ENCODE peak calls at places on chromosomes 6 and 20, in ten cellular contexts. M is colonic mucosa, H is heart left ventricle, E is neural progenitor cell, A is endothelial cell of umbilical vein, J is IMR-90, W is thoracic aorta, I is suprapubic skin, C is sigmoid colon, V is ovary. L is an unnamed sample. For H3K27me3, the result is how much of the 10 kb centered on the place peaks cover.

GRCh38 chr20:48897298-48898044 is 24.0 kb upstream of the ARFGEF2 start:
- DNase-seq in E (no peak), A (peak), V (no peak), J (peak), H (no peak), C (no peak), I (no peak), W (no peak), M (no peak), L (no peak)

GRCh38 chr6:11793277-11793676 is 14.7 kb upstream of the ADTRP start:
- DNase-seq in W (no peak), I (no peak), V (no peak), C (no peak), M (no peak), J (no peak), E (no peak), A (no peak), H (no peak), L (no peak)

GRCh38 chr6:96766769-96767168 is 70.5 kb downstream of the GPR63 start:
- DNase-seq in A (no peak), W (no peak), E (no peak), I (no peak), M (no peak), H (no peak), C (no peak), J (no peak), V (no peak), L (no peak)

GRCh38 chr6:38326837-38327236 is 312.9 kb downstream of the BTBD9 start:
- DNase-seq in M (no peak), I (no peak), J (no peak), A (no peak), C (no peak), W (no peak), V (no peak), E (no peak), H (no peak), L (no peak)

GRCh38 chr6:125341460-125341859 is 39.7 kb upstream of the HDDC2 start:
- DNase-seq in W (no peak), E (no peak), J (no peak), M (no peak), H (no peak), V (no peak), A (no peak), I (no peak), C (no peak), L (no peak)

GRCh38 chr6:52548353-52548713 is 28.5 kb downstream of the TRAM2 start:
- DNase-seq in I (no peak), C (no peak), E (no peak), A (no peak), M (no peak), H (no peak), V (no peak), J (no peak), W (no peak), L (no peak)

GRCh38 chr6:110858016-110858415 is 16.6 kb upstream of the AMD1 start:
- DNase-seq in I (no peak), C (no peak), V (no peak), W (no peak), A (no peak), E (no peak), J (no peak), H (no peak), M (no peak), L (no peak)

GRCh38 chr20:46901638-46902037 is 7.0 kb downstream of the EYA2 start:
- DNase-seq in J (no peak), A (no peak), C (no peak), V (no peak), H (no peak), W (no peak), I (no peak), M (no peak), E (no peak), L (no peak)

GRCh38 chr20:58683132-58683531 is 9.5 kb upstream of the NPEPL1 start:
- DNase-seq in W (no peak), M (no peak), E (no peak), H (no peak), I (no peak), A (no peak), V (no peak), C (no peak), J (no peak), L (no peak)

GRCh38 chr6:64040118-64040517 is 404.5 kb downstream of the PHF3 start:
- DNase-seq in J (peak), H (no peak), M (no peak), I (no peak), A (no peak), C (no peak), W (no peak), V (no peak), E (no peak), L (no peak)

GRCh38 chr6:145227593-145227992 is 507.7 kb downstream of the EPM2A start:
- DNase-seq in I (no peak), V (no peak), M (no peak), H (no peak), A (no peak), J (no peak), W (no peak), C (no peak), E (no peak), L (no peak)

GRCh38 chr6:156794963-156795362 is 17.8 kb downstream of the ARID1B start:
- DNase-seq in I (no peak), V (no peak), A (no peak), C (no peak), W (no peak), J (no peak), M (no peak), E (no peak), H (no peak), L (no peak)

GRCh38 chr6:45378324-45378926 is 691 bp upstream of the SUPT3H start:
- DNase-seq in C (no peak), I (no peak), W (no peak), H (peak), A (no peak), E (peak), V (no peak), M (no peak), J (no peak), L (peak)

GRCh38 chr6:37168809-37169457 is 1.0 kb upstream of the PIM1 start:
- DNase-seq in W (peak), V (no peak), E (no peak), C (no peak), I (no peak), J (no peak), A (no peak), M (no peak), H (peak), L (no peak)

GRCh38 chr20:59733326-59733725 is 129.0 kb downstream of the PHACTR3 start:
- DNase-seq in E (no peak), J (no peak), W (no peak), A (no peak), I (no peak), C (no peak), H (no peak), M (no peak), V (no peak), L (no peak)

GRCh38 chr6:68778356-68779020 is 143.4 kb downstream of the ADGRB3 start:
- DNase-seq in V (no peak), M (no peak), E (peak), C (no peak), W (no peak), A (no peak), I (no peak), J (peak), H (peak), L (no peak)

GRCh38 chr20:37359331-37359730 is 13.4 kb downstream of the SRC start:
- DNase-seq in C (peak), I (no peak), E (no peak), W (no peak), V (no peak), H (no peak), M (no peak), J (no peak), A (no peak), L (no peak)

GRCh38 chr20:2089447-2089846 is 12.2 kb upstream of the STK35 start:
- DNase-seq in A (no peak), H (no peak), I (no peak), V (no peak), C (no peak), J (no peak), W (no peak), E (no peak), M (no peak), L (no peak)
- H3K27me3 ChIP-seq in A (under half), H (under half), I (under half), V (under half), C (under half), J (under half), W (under half), E (under half), M (under half), L (under half)

GRCh38 chr6:26484161-26484560 is 15.9 kb upstream of the BTN1A1 start:
- DNase-seq in I (no peak), J (no peak), V (no peak), W (no peak), H (no peak), E (no peak), M (no peak), A (no peak), C (no peak), L (no peak)
- H3K27ac ChIP-seq in I (no peak), J (no peak), V (no peak), W (no peak), H (no peak), E (no peak), M (no peak), A (no peak), C (no peak), L (no peak)

GRCh38 chr20:34271961-34272360 is 30.7 kb downstream of the ASIP start:
- DNase-seq in H (no peak), W (no peak), A (no peak), M (no peak), I (no peak), E (no peak), C (no peak), V (no peak), J (peak), L (no peak)

GRCh38 chr20:34274694-34275093 is 28.5 kb downstream of the AHCY start:
- DNase-seq in H (no peak), C (no peak), V (peak), E (no peak), M (no peak), W (no peak), I (no peak), J (no peak), A (no peak), L (no peak)

GRCh38 chr20:34268145-34268544 is 26.9 kb downstream of the ASIP start:
- DNase-seq in W (no peak), V (no peak), M (no peak), A (no peak), C (peak), I (no peak), E (no peak), H (no peak), J (no peak), L (no peak)

GRCh38 chr20:34268851-34269668 is 27.8 kb downstream of the ASIP start:
- DNase-seq in C (no peak), J (no peak), I (peak), W (no peak), E (peak), A (peak), H (peak), V (peak), M (peak), L (peak)

GRCh38 chr20:34269996-34270627 is 28.9 kb downstream of the ASIP start:
- DNase-seq in V (peak), H (no peak), J (no peak), A (peak), W (no peak), M (no peak), C (no peak), I (no peak), E (no peak), L (no peak)
- TF ChIP-seq CTCF in V (no peak), H (no peak), J (no peak), A (no peak), W (no peak), M (no peak), C (no peak), I (no peak), E (no peak), L (no peak)

DNA sequence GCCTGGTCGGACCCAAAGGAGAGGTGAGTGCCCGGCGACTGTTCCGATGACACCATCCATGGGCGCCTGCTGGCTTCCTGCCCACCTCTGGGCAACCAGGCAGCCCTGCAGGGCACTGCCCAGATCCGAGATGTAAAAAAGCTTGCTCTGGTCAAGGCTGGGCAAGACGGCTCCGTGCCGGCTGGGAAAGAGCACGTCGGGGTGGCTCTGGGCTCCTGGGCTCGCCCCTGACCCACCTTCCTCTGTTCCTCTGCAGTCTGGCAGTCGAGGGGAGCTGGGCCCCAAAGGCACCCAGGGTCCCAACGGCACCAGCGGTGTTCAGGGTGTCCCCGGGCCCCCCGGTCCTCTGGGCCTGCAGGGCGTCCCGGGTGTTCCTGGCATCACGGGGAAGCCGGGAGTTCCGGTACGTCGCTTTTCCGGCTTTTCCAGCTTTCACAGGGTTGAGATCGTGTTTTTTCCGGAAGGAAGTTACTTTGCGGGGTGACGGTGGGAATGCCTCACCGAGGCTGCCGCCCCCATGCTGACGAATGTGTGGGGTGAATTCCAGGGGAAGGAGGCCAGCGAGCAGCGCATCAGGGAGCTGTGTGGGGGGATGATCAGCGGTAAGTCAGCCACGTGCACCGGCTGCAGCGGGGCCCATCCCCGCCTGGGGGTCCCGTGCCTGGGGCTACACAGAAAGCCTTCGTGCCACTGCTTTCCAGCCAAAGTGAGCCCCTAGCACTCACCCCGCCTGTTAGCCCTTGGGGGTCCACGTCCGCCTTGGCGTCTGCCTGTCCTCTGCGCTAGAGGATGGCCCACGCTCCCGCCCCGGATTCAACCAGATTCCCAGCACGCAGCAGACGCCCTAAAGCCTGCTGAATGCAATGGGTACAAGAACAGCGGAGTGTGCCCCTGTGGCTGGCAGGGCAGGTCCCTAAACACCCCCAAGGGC is 19.3 kb downstream of the COL9A3 start:
- DNase-seq in C (peak), I (no peak), H (no peak), J (peak), M (no peak), E (no peak), A (no peak), V (no peak), W (no peak), L (no peak)
- H3K27me3 ChIP-seq in C (under half), I (under half), H (under half), J (under half), M (under half), E (under half), A (under half), V (under half), W (under half), L (under half)